ENCODE peak calls at places on chromosomes 4 and X, in five cellular contexts. E is tibial nerve, M is suprapubic skin, Z is stomach, I is A549. O is an unnamed sample.

GRCh38 chr4:1712216-1713002 is at the start of gene SLBP:
- DNase-seq in E (peak; percentile 91), M (peak; percentile 98), Z (peak; percentile 99), I (peak; percentile 97), O (peak; percentile 98)

GRCh38 chrX:153491351-153492152 is 3.2 kb upstream of the BGN start:
- DNase-seq in Z (no peak), I (no peak), M (no peak), E (no peak), O (no peak)

GRCh38 chrX:22121161-22121560 is 89.0 kb downstream of the PHEX start:
- DNase-seq in I (no peak), M (no peak), Z (no peak), E (no peak), O (no peak)

GRCh38 chrX:24465524-24465850 is 401 bp downstream of the PDK3 start:
- DNase-seq in I (no peak), M (no peak), Z (no peak), E (no peak), O (no peak)

GRCh38 chrX:151370906-151371305 is 26.1 kb upstream of the VMA21 start:
- DNase-seq in I (peak; percentile 4), Z (no peak), M (no peak), E (no peak), O (no peak)

GRCh38 chr4:123244233-123244632 is 152.4 kb upstream of the SPRY1 start:
- DNase-seq in I (peak; percentile 3), E (peak; percentile 32), Z (peak; percentile 30), M (peak; percentile 67), O (no peak)

GRCh38 chrX:41541381-41541780 is 94.2 kb downstream of the NYX start:
- DNase-seq in Z (no peak), E (no peak), I (no peak), M (no peak), O (no peak)

GRCh38 chr4:139988863-139989765 is 164.9 kb downstream of the MAML3 start:
- DNase-seq in E (no peak), M (no peak), Z (peak; percentile 34), I (peak; percentile 79), O (no peak)

GRCh38 chr4:74028504-74028903 is 10.0 kb downstream of the CXCL3 start:
- DNase-seq in E (no peak), Z (no peak), M (no peak), I (no peak), O (no peak)

GRCh38 chr4:22090655-22091350 is 142.2 kb upstream of the KCNIP4 start:
- DNase-seq in Z (no peak), M (no peak), E (no peak), I (no peak), O (no peak)

GRCh38 chrX:155997436-155997835 is at the start of gene IL9R:
- DNase-seq in I (no peak), Z (no peak), E (no peak), M (no peak), O (no peak)

GRCh38 chrX:6505960-6506359 is 29.0 kb downstream of the VCX3A start:
- DNase-seq in M (no peak), E (no peak), Z (no peak), I (no peak), O (no peak)

GRCh38 chr4:102783006-102783405 is 22.2 kb upstream of the MANBA start:
- DNase-seq in E (no peak), Z (no peak), M (no peak), I (no peak), O (no peak)

GRCh38 chr4:2247128-2248043 is 5.5 kb upstream of the HAUS3 start:
- DNase-seq in E (no peak), Z (peak; percentile 25), I (no peak), M (peak; percentile 61), O (peak; percentile 86)

GRCh38 chr4:76902233-76902890 is 4.4 kb upstream of the SOWAHB start:
- DNase-seq in Z (no peak), M (no peak), I (no peak), E (no peak), O (no peak)

GRCh38 chrX:44305921-44306320 is 37.6 kb downstream of the EFHC2 start:
- DNase-seq in Z (no peak), E (no peak), M (no peak), I (no peak), O (no peak)

GRCh38 chrX:120749141-120749846 is 119.4 kb upstream of the C1GALT1C1 start:
- DNase-seq in I (no peak), E (no peak), M (no peak), Z (no peak), O (no peak)

GRCh38 chr4:142883433-142883832 is 37.3 kb upstream of the INPP4B start:
- DNase-seq in I (peak; percentile 5), E (no peak), M (no peak), Z (no peak), O (no peak)

GRCh38 chrX:9676311-9676710 is 89.3 kb downstream of the GPR143 start:
- DNase-seq in Z (no peak), M (no peak), I (no peak), E (no peak), O (no peak)

GRCh38 chrX:9668537-9668936 is 97.1 kb downstream of the GPR143 start:
- DNase-seq in I (no peak), Z (no peak), M (no peak), E (no peak), O (no peak)

GRCh38 chrX:9670136-9670905 is 95.3 kb downstream of the GPR143 start:
- DNase-seq in I (peak; percentile 16), Z (no peak), M (no peak), E (no peak), O (no peak)

GRCh38 chrX:9676738-9677097 is 88.9 kb downstream of the GPR143 start:
- DNase-seq in M (no peak), Z (no peak), E (no peak), I (no peak), O (no peak)

DNA sequence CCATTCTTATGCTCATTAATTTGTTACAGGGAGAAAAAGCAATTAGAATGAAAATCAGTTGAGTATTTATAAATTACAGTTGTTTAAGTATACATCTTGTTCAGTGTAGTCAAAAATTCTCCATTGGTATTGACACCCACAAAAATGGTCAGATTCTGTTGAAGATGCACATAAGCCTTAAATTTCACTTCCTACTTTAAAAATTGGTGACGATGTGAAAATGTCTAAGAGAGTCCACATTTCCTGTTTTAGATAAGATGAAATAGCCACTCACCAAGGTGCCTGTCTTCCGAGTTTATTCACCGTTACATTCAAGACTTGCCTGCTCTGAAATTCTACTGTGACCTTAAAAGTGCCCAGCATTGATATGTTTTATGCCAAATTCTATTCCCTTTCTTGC is 93.6 kb downstream of the GPR143 start:
- DNase-seq in Z (no peak), I (no peak), M (no peak), E (no peak), O (no peak)
- TF ChIP-seq EP300 in Z (no peak), I (no peak), M (no peak), E (no peak), O (no peak)

DNA sequence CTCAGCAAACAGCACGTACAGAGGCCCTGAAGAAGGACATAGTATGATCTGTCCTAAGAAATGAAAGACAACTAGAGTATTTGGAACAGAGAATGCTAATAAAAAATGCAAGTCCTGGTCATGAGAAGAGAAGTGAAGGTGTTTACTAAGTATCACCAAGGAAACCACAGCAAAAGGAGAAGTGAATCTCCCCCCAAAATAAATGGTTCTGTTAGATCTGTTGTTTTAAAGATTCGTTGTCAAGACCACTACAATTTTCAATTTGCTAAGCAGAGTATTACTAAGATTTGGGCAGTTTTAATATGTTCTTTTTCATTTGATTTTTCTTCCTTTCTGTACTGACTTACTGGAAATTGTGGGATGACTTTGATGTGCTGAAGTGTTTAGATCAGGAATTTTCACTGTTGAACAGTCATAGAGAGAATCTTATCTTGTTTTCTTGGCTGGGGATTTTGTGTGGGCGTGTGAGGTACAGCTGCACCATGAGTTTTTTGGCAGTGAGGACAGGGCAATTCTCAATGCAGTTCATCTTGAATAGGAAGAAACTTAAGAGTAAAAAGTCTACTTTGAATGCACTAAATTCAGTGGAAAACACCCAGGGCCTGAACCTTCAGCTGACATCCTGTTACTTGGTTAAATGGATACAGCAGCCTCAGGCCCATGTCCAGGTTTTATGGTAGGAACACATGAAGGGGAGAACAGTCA is 132.2 kb downstream of the STIM2 start:
- DNase-seq in Z (no peak), I (no peak), E (no peak), M (no peak), O (no peak)
- TF ChIP-seq EP300 in Z (no peak), I (no peak), E (no peak), M (no peak), O (no peak)

DNA sequence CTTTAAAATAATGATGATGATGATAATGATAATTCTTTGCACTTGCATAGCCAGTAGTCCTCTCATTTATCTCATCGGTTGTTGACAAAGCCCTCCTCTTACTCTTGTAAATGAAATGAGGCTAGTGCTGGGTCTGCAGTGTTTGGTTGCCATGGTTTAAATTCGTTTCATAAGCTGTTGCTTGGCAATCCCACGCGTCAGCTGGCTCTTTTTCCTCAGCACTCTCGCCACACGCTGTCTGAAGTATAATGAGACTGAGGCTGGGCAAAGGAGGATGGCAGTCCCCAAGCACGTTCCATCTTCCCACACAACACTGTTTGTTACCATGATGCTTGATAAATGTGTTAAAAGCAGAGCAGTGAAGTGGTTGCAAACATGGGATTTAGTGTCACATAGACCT is 15.5 kb downstream of the PAGE4 start:
- DNase-seq in I (no peak), E (no peak), Z (no peak), M (no peak), O (no peak)
- TF ChIP-seq EP300 in I (no peak), E (no peak), Z (no peak), M (no peak), O (no peak)

GRCh38 chr4:5976431-5976830 is 41.8 kb downstream of the C4orf50 start:
- DNase-seq in I (peak; percentile 17), M (no peak), Z (no peak), E (no peak), O (no peak)
- TF ChIP-seq EP300 in I (no peak), M (no peak), Z (no peak), E (no peak), O (no peak)

DNA sequence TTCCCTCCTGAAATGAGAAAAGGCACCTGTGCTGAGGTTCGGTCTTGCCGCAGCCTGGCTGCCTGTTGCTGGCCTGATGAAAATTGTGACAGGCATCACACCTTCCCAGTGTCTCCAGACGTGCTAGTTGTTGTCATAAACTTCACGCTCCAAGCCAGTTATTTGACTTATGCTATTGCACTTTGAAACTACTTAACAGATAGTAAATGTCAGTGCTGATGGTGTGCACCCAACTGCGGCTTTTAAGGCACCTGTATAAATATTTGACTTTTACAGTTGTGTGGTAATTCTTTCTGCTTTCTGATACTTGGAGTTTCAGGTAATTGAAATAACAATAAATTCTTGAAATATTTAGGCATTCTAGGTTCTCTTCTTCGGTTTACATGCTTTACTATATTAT is 1.8 kb downstream of the WWC2 start:
- DNase-seq in E (no peak), M (no peak), Z (no peak), I (peak; percentile 14), O (no peak)
- TF ChIP-seq EP300 in E (no peak), M (no peak), Z (no peak), I (no peak), O (no peak)

GRCh38 chr4:115165503-115165902 is 52.1 kb upstream of the NDST4 start:
- DNase-seq in I (no peak), Z (no peak), E (no peak), M (no peak), O (no peak)
- TF ChIP-seq EP300 in I (no peak), Z (no peak), E (no peak), M (no peak), O (no peak)